ENCODE peak calls at places on chromosome 5, in nine cellular contexts. One of them, this sample, is unnamed.

GRCh38 chr5:2382776-2383677 is 368.4 kb downstream of the IRX2 start:
- DNase-seq in EL: no peak
- DNase-seq in NCI-H345: no peak
- DNase-seq in effector memory CD4-positive, alpha-beta T cell: no peak
- DNase-seq in osteoblast: no peak
- DNase-seq in osteocyte: peak; percentile 56
- DNase-seq in activated CD4-positive, alpha-beta T cell treated with anti-CD3 and anti-CD28 coated beads, Interleukin-2, amount 50 U/mL, for 1 hour: no peak
- DNase-seq in germinal center: no peak
- DNase-seq in tibial artery: no peak
- DNase-seq in this sample: no peak

GRCh38 chr5:135392256-135392655 is 6.8 kb downstream of the MACROH2A1 start:
- DNase-seq in EL: peak; percentile 76
- DNase-seq in NCI-H345: no peak
- DNase-seq in effector memory CD4-positive, alpha-beta T cell: no peak
- DNase-seq in osteoblast: peak; percentile 94
- DNase-seq in osteocyte: no peak
- DNase-seq in activated CD4-positive, alpha-beta T cell treated with anti-CD3 and anti-CD28 coated beads, Interleukin-2, amount 50 U/mL, for 1 hour: no peak
- DNase-seq in germinal center: no peak
- DNase-seq in tibial artery: no peak
- DNase-seq in this sample: no peak

GRCh38 chr5:175895701-175896102 is 24.3 kb downstream of the CPLX2 start:
- DNase-seq in EL: no peak
- DNase-seq in NCI-H345: no peak
- DNase-seq in effector memory CD4-positive, alpha-beta T cell: peak; percentile 56
- DNase-seq in osteoblast: peak; percentile 25
- DNase-seq in osteocyte: no peak
- DNase-seq in activated CD4-positive, alpha-beta T cell treated with anti-CD3 and anti-CD28 coated beads, Interleukin-2, amount 50 U/mL, for 1 hour: peak; percentile 36
- DNase-seq in germinal center: peak; percentile 74
- DNase-seq in tibial artery: no peak
- DNase-seq in this sample: peak; percentile 67

GRCh38 chr5:21646469-21646868 is 1206.7 kb downstream of the CDH12 start:
- DNase-seq in EL: no peak
- DNase-seq in NCI-H345: no peak
- DNase-seq in effector memory CD4-positive, alpha-beta T cell: no peak
- DNase-seq in osteoblast: no peak
- DNase-seq in osteocyte: no peak
- DNase-seq in activated CD4-positive, alpha-beta T cell treated with anti-CD3 and anti-CD28 coated beads, Interleukin-2, amount 50 U/mL, for 1 hour: no peak
- DNase-seq in germinal center: no peak
- DNase-seq in tibial artery: no peak
- DNase-seq in this sample: no peak

GRCh38 chr5:170168797-170169196 is 63.1 kb downstream of the FOXI1 start:
- DNase-seq in EL: no peak
- DNase-seq in NCI-H345: no peak
- DNase-seq in effector memory CD4-positive, alpha-beta T cell: no peak
- DNase-seq in osteoblast: no peak
- DNase-seq in osteocyte: no peak
- DNase-seq in activated CD4-positive, alpha-beta T cell treated with anti-CD3 and anti-CD28 coated beads, Interleukin-2, amount 50 U/mL, for 1 hour: no peak
- DNase-seq in germinal center: peak; percentile 34
- DNase-seq in tibial artery: no peak
- DNase-seq in this sample: no peak

GRCh38 chr5:133309981-133310630 is 258.3 kb downstream of the HSPA4 start:
- DNase-seq in EL: no peak
- DNase-seq in NCI-H345: no peak
- DNase-seq in effector memory CD4-positive, alpha-beta T cell: no peak
- DNase-seq in osteoblast: no peak
- DNase-seq in osteocyte: no peak
- DNase-seq in activated CD4-positive, alpha-beta T cell treated with anti-CD3 and anti-CD28 coated beads, Interleukin-2, amount 50 U/mL, for 1 hour: no peak
- DNase-seq in germinal center: no peak
- DNase-seq in tibial artery: no peak
- DNase-seq in this sample: no peak

GRCh38 chr5:57816108-57816507 is 333.5 kb upstream of the ACTBL2 start:
- DNase-seq in EL: peak; percentile 98
- DNase-seq in NCI-H345: no peak
- DNase-seq in effector memory CD4-positive, alpha-beta T cell: no peak
- DNase-seq in osteoblast: peak; percentile 56
- DNase-seq in osteocyte: no peak
- DNase-seq in activated CD4-positive, alpha-beta T cell treated with anti-CD3 and anti-CD28 coated beads, Interleukin-2, amount 50 U/mL, for 1 hour: no peak
- DNase-seq in germinal center: no peak
- DNase-seq in tibial artery: no peak
- DNase-seq in this sample: no peak

GRCh38 chr5:51664491-51665294 is 281.4 kb downstream of the ISL1 start:
- DNase-seq in EL: no peak
- DNase-seq in NCI-H345: no peak
- DNase-seq in effector memory CD4-positive, alpha-beta T cell: no peak
- DNase-seq in osteoblast: no peak
- DNase-seq in osteocyte: no peak
- DNase-seq in activated CD4-positive, alpha-beta T cell treated with anti-CD3 and anti-CD28 coated beads, Interleukin-2, amount 50 U/mL, for 1 hour: no peak
- DNase-seq in germinal center: no peak
- DNase-seq in tibial artery: no peak
- DNase-seq in this sample: no peak

GRCh38 chr5:129094924-129095797 is 612 bp downstream of the ISOC1 start:
- DNase-seq in EL: peak; percentile 42
- DNase-seq in NCI-H345: peak; percentile 24
- DNase-seq in effector memory CD4-positive, alpha-beta T cell: peak; percentile 38
- DNase-seq in osteoblast: peak; percentile 77
- DNase-seq in osteocyte: peak; percentile 86
- DNase-seq in activated CD4-positive, alpha-beta T cell treated with anti-CD3 and anti-CD28 coated beads, Interleukin-2, amount 50 U/mL, for 1 hour: peak; percentile 29
- DNase-seq in germinal center: peak; percentile 29
- DNase-seq in tibial artery: peak; percentile 36
- DNase-seq in this sample: no peak

GRCh38 chr5:92637247-92637646 is 943.8 kb downstream of the NR2F1-AS1 start:
- DNase-seq in EL: no peak
- DNase-seq in NCI-H345: no peak
- DNase-seq in effector memory CD4-positive, alpha-beta T cell: no peak
- DNase-seq in osteoblast: no peak
- DNase-seq in osteocyte: no peak
- DNase-seq in activated CD4-positive, alpha-beta T cell treated with anti-CD3 and anti-CD28 coated beads, Interleukin-2, amount 50 U/mL, for 1 hour: no peak
- DNase-seq in germinal center: no peak
- DNase-seq in tibial artery: no peak
- DNase-seq in this sample: no peak

GRCh38 chr5:67400752-67401151 is 204.2 kb upstream of the CD180 start:
- DNase-seq in EL: no peak
- DNase-seq in NCI-H345: no peak
- DNase-seq in effector memory CD4-positive, alpha-beta T cell: no peak
- DNase-seq in osteoblast: no peak
- DNase-seq in osteocyte: no peak
- DNase-seq in activated CD4-positive, alpha-beta T cell treated with anti-CD3 and anti-CD28 coated beads, Interleukin-2, amount 50 U/mL, for 1 hour: no peak
- DNase-seq in germinal center: no peak
- DNase-seq in tibial artery: no peak
- DNase-seq in this sample: no peak

GRCh38 chr5:128258387-128258786 is 174.8 kb downstream of the SLC12A2 start:
- DNase-seq in EL: no peak
- DNase-seq in NCI-H345: no peak
- DNase-seq in effector memory CD4-positive, alpha-beta T cell: no peak
- DNase-seq in osteoblast: no peak
- DNase-seq in osteocyte: no peak
- DNase-seq in activated CD4-positive, alpha-beta T cell treated with anti-CD3 and anti-CD28 coated beads, Interleukin-2, amount 50 U/mL, for 1 hour: no peak
- DNase-seq in germinal center: no peak
- DNase-seq in tibial artery: no peak
- DNase-seq in this sample: no peak

GRCh38 chr5:16931334-16932110 is 4.6 kb downstream of the MYO10 start:
- DNase-seq in EL: peak; percentile 41
- DNase-seq in NCI-H345: peak; percentile 93
- DNase-seq in effector memory CD4-positive, alpha-beta T cell: no peak
- DNase-seq in osteoblast: peak; percentile 0
- DNase-seq in osteocyte: no peak
- DNase-seq in activated CD4-positive, alpha-beta T cell treated with anti-CD3 and anti-CD28 coated beads, Interleukin-2, amount 50 U/mL, for 1 hour: no peak
- DNase-seq in germinal center: no peak
- DNase-seq in tibial artery: no peak
- DNase-seq in this sample: no peak

GRCh38 chr5:154697335-154697734 is 57.8 kb upstream of the LARP1 start:
- DNase-seq in EL: peak; percentile 27
- DNase-seq in NCI-H345: no peak
- DNase-seq in effector memory CD4-positive, alpha-beta T cell: no peak
- DNase-seq in osteoblast: no peak
- DNase-seq in osteocyte: no peak
- DNase-seq in activated CD4-positive, alpha-beta T cell treated with anti-CD3 and anti-CD28 coated beads, Interleukin-2, amount 50 U/mL, for 1 hour: no peak
- DNase-seq in germinal center: no peak
- DNase-seq in tibial artery: no peak
- DNase-seq in this sample: no peak

GRCh38 chr5:66849803-66850202 is 253.6 kb downstream of the MAST4 start:
- DNase-seq in EL: peak; percentile 38
- DNase-seq in NCI-H345: no peak
- DNase-seq in effector memory CD4-positive, alpha-beta T cell: no peak
- DNase-seq in osteoblast: no peak
- DNase-seq in osteocyte: no peak
- DNase-seq in activated CD4-positive, alpha-beta T cell treated with anti-CD3 and anti-CD28 coated beads, Interleukin-2, amount 50 U/mL, for 1 hour: no peak
- DNase-seq in germinal center: no peak
- DNase-seq in tibial artery: no peak
- DNase-seq in this sample: no peak

GRCh38 chr5:163649522-163649921 is 144.1 kb downstream of the MAT2B start:
- DNase-seq in EL: peak; percentile 33
- DNase-seq in NCI-H345: no peak
- DNase-seq in effector memory CD4-positive, alpha-beta T cell: no peak
- DNase-seq in osteoblast: no peak
- DNase-seq in osteocyte: no peak
- DNase-seq in activated CD4-positive, alpha-beta T cell treated with anti-CD3 and anti-CD28 coated beads, Interleukin-2, amount 50 U/mL, for 1 hour: no peak
- DNase-seq in germinal center: no peak
- DNase-seq in tibial artery: no peak
- DNase-seq in this sample: no peak